ENCODE peak calls at places on chromosomes 2 and 18, in nine cellular contexts. One of them, this sample, is unnamed.
A peak's percentile ranks its signal among the peaks of the same experiment; 100 is the strongest.

GRCh38 chr18:60929966-60930365 is 403.3 kb upstream of the CDH20 start:
- DNase-seq in pancreas: no peak
- DNase-seq in CD8-positive, alpha-beta T cell: no peak
- DNase-seq in fibroblast of villous mesenchyme: no peak
- DNase-seq in lower lobe of right lung: no peak
- DNase-seq in thoracic aorta: no peak
- DNase-seq in cardiac fibroblast: no peak
- DNase-seq in A549: no peak
- DNase-seq in AG04449: no peak
- DNase-seq in this sample: no peak

GRCh38 chr18:2948038-2948437 is 64.9 kb downstream of the LPIN2 start:
- DNase-seq in pancreas: peak; percentile 53
- DNase-seq in CD8-positive, alpha-beta T cell: no peak
- DNase-seq in fibroblast of villous mesenchyme: peak; percentile 76
- DNase-seq in lower lobe of right lung: no peak
- DNase-seq in thoracic aorta: no peak
- DNase-seq in cardiac fibroblast: peak; percentile 86
- DNase-seq in A549: peak; percentile 54
- DNase-seq in AG04449: peak; percentile 16
- DNase-seq in this sample: no peak

GRCh38 chr2:177106212-177106611 is 106.4 kb upstream of the HNRNPA3 start:
- DNase-seq in pancreas: no peak
- DNase-seq in CD8-positive, alpha-beta T cell: no peak
- DNase-seq in fibroblast of villous mesenchyme: no peak
- DNase-seq in lower lobe of right lung: no peak
- DNase-seq in thoracic aorta: no peak
- DNase-seq in cardiac fibroblast: no peak
- DNase-seq in A549: peak; percentile 24
- DNase-seq in AG04449: no peak
- DNase-seq in this sample: no peak

GRCh38 chr18:10239138-10239537 is 215.3 kb upstream of the APCDD1 start:
- DNase-seq in pancreas: peak; percentile 44
- DNase-seq in CD8-positive, alpha-beta T cell: no peak
- DNase-seq in fibroblast of villous mesenchyme: peak; percentile 81
- DNase-seq in lower lobe of right lung: peak; percentile 79
- DNase-seq in thoracic aorta: no peak
- DNase-seq in cardiac fibroblast: peak; percentile 86
- DNase-seq in A549: no peak
- DNase-seq in AG04449: no peak
- DNase-seq in this sample: peak; percentile 85

GRCh38 chr2:240566203-240567136 is 1.8 kb upstream of the RNPEPL1 start:
- DNase-seq in pancreas: peak; percentile 96
- DNase-seq in CD8-positive, alpha-beta T cell: peak; percentile 94
- DNase-seq in fibroblast of villous mesenchyme: peak; percentile 91
- DNase-seq in lower lobe of right lung: peak; percentile 98
- DNase-seq in thoracic aorta: peak; percentile 74
- DNase-seq in cardiac fibroblast: peak; percentile 89
- DNase-seq in A549: peak; percentile 91
- DNase-seq in AG04449: no peak
- DNase-seq in this sample: peak; percentile 98

GRCh38 chr2:98515571-98515927 is 70.9 kb downstream of the INPP4A start:
- DNase-seq in pancreas: no peak
- DNase-seq in CD8-positive, alpha-beta T cell: no peak
- DNase-seq in fibroblast of villous mesenchyme: no peak
- DNase-seq in lower lobe of right lung: no peak
- DNase-seq in thoracic aorta: no peak
- DNase-seq in cardiac fibroblast: no peak
- DNase-seq in A549: no peak
- DNase-seq in AG04449: no peak
- DNase-seq in this sample: peak; percentile 57

GRCh38 chr2:219662566-219662965 is 35.1 kb downstream of the SLC4A3 start:
- DNase-seq in pancreas: no peak
- DNase-seq in CD8-positive, alpha-beta T cell: no peak
- DNase-seq in fibroblast of villous mesenchyme: no peak
- DNase-seq in lower lobe of right lung: no peak
- DNase-seq in thoracic aorta: no peak
- DNase-seq in cardiac fibroblast: no peak
- DNase-seq in A549: no peak
- DNase-seq in AG04449: no peak
- DNase-seq in this sample: no peak

GRCh38 chr18:23250893-23251656 is 115.8 kb downstream of the CABLES1 start:
- DNase-seq in pancreas: no peak
- DNase-seq in CD8-positive, alpha-beta T cell: no peak
- DNase-seq in fibroblast of villous mesenchyme: peak; percentile 64
- DNase-seq in lower lobe of right lung: peak; percentile 81
- DNase-seq in thoracic aorta: peak; percentile 38
- DNase-seq in cardiac fibroblast: peak; percentile 86
- DNase-seq in A549: no peak
- DNase-seq in AG04449: no peak
- DNase-seq in this sample: no peak

GRCh38 chr2:60706021-60706420 is 50.0 kb upstream of the PAPOLG start:
- DNase-seq in pancreas: no peak
- DNase-seq in CD8-positive, alpha-beta T cell: no peak
- DNase-seq in fibroblast of villous mesenchyme: no peak
- DNase-seq in lower lobe of right lung: no peak
- DNase-seq in thoracic aorta: no peak
- DNase-seq in cardiac fibroblast: no peak
- DNase-seq in A549: no peak
- DNase-seq in AG04449: no peak
- DNase-seq in this sample: no peak

GRCh38 chr2:186460465-186460864 is 25.6 kb upstream of the ZC3H15 start:
- DNase-seq in pancreas: no peak
- DNase-seq in CD8-positive, alpha-beta T cell: no peak
- DNase-seq in fibroblast of villous mesenchyme: peak; percentile 4
- DNase-seq in lower lobe of right lung: no peak
- DNase-seq in thoracic aorta: no peak
- DNase-seq in cardiac fibroblast: peak; percentile 35
- DNase-seq in A549: peak; percentile 26
- DNase-seq in AG04449: no peak
- DNase-seq in this sample: no peak

GRCh38 chr2:73987948-73988700 is 3.4 kb downstream of the TET3 start:
- DNase-seq in pancreas: no peak
- DNase-seq in CD8-positive, alpha-beta T cell: no peak
- DNase-seq in fibroblast of villous mesenchyme: no peak
- DNase-seq in lower lobe of right lung: peak; percentile 62
- DNase-seq in thoracic aorta: no peak
- DNase-seq in cardiac fibroblast: peak; percentile 40
- DNase-seq in A549: no peak
- DNase-seq in AG04449: no peak
- DNase-seq in this sample: no peak
- H3K4me3 ChIP-seq in pancreas: no peak overlapping the region
- H3K4me3 ChIP-seq in CD8-positive, alpha-beta T cell: peak overlapping the region; percentile 65
- H3K4me3 ChIP-seq in fibroblast of villous mesenchyme: peak overlapping the region; percentile 23
- H3K4me3 ChIP-seq in lower lobe of right lung: peak overlapping the region; percentile 68
- H3K4me3 ChIP-seq in thoracic aorta: peak overlapping the region; percentile 70
- H3K4me3 ChIP-seq in cardiac fibroblast: no peak overlapping the region
- H3K4me3 ChIP-seq in A549: no peak overlapping the region
- H3K4me3 ChIP-seq in AG04449: peak overlapping the region; percentile 20
- H3K4me3 ChIP-seq in this sample: peak overlapping the region; percentile 73

DNA sequence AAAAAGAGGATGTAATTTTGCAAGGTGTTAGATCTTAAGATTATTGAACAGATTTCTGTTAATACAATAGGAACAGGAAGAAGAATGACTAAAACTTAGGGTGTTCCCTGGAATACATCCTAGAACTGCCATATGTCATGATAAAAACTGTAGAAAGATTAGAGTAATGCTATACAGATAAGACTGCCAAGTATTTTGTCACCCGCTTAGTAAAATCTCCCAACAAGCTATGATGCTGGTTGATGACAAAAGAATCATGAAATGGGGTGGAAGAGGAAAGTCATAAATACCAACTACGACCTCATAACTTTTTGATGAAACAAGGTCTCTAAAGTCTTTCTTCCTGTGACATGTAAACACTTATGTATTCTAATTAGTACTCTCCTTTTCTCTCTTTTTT is 163.6 kb upstream of the COL3A1 start:
- DNase-seq in pancreas: no peak
- DNase-seq in CD8-positive, alpha-beta T cell: no peak
- DNase-seq in fibroblast of villous mesenchyme: peak; percentile 77
- DNase-seq in lower lobe of right lung: no peak
- DNase-seq in thoracic aorta: no peak
- DNase-seq in cardiac fibroblast: peak; percentile 76
- DNase-seq in A549: no peak
- DNase-seq in AG04449: no peak
- DNase-seq in this sample: no peak
- H3K4me3 ChIP-seq in pancreas: no peak overlapping the region
- H3K4me3 ChIP-seq in CD8-positive, alpha-beta T cell: no peak overlapping the region
- H3K4me3 ChIP-seq in fibroblast of villous mesenchyme: no peak overlapping the region
- H3K4me3 ChIP-seq in lower lobe of right lung: no peak overlapping the region
- H3K4me3 ChIP-seq in thoracic aorta: no peak overlapping the region
- H3K4me3 ChIP-seq in cardiac fibroblast: no peak overlapping the region
- H3K4me3 ChIP-seq in A549: no peak overlapping the region
- H3K4me3 ChIP-seq in AG04449: no peak overlapping the region
- H3K4me3 ChIP-seq in this sample: no peak overlapping the region

GRCh38 chr2:144511222-144511855 is 8.6 kb downstream of the ZEB2 start:
- DNase-seq in pancreas: no peak
- DNase-seq in CD8-positive, alpha-beta T cell: no peak
- DNase-seq in fibroblast of villous mesenchyme: peak; percentile 42
- DNase-seq in lower lobe of right lung: no peak
- DNase-seq in thoracic aorta: no peak
- DNase-seq in cardiac fibroblast: no peak
- DNase-seq in A549: no peak
- DNase-seq in AG04449: no peak
- DNase-seq in this sample: no peak
- H3K4me3 ChIP-seq in pancreas: no peak overlapping the region
- H3K4me3 ChIP-seq in CD8-positive, alpha-beta T cell: peak overlapping the region; percentile 21
- H3K4me3 ChIP-seq in fibroblast of villous mesenchyme: peak overlapping the region; percentile 24
- H3K4me3 ChIP-seq in lower lobe of right lung: peak overlapping the region; percentile 70
- H3K4me3 ChIP-seq in thoracic aorta: peak overlapping the region; percentile 93
- H3K4me3 ChIP-seq in cardiac fibroblast: peak overlapping the region; percentile 29
- H3K4me3 ChIP-seq in A549: no peak overlapping the region
- H3K4me3 ChIP-seq in AG04449: no peak overlapping the region
- H3K4me3 ChIP-seq in this sample: no peak overlapping the region

GRCh38 chr2:58081000-58081399 is 34.4 kb downstream of the VRK2 start:
- DNase-seq in pancreas: no peak
- DNase-seq in CD8-positive, alpha-beta T cell: no peak
- DNase-seq in fibroblast of villous mesenchyme: peak; percentile 37
- DNase-seq in lower lobe of right lung: no peak
- DNase-seq in thoracic aorta: no peak
- DNase-seq in cardiac fibroblast: no peak
- DNase-seq in A549: peak; percentile 36
- DNase-seq in AG04449: no peak
- DNase-seq in this sample: no peak
- H3K4me3 ChIP-seq in pancreas: no peak overlapping the region
- H3K4me3 ChIP-seq in CD8-positive, alpha-beta T cell: no peak overlapping the region
- H3K4me3 ChIP-seq in fibroblast of villous mesenchyme: no peak overlapping the region
- H3K4me3 ChIP-seq in lower lobe of right lung: no peak overlapping the region
- H3K4me3 ChIP-seq in thoracic aorta: no peak overlapping the region
- H3K4me3 ChIP-seq in cardiac fibroblast: no peak overlapping the region
- H3K4me3 ChIP-seq in A549: no peak overlapping the region
- H3K4me3 ChIP-seq in AG04449: no peak overlapping the region
- H3K4me3 ChIP-seq in this sample: no peak overlapping the region

DNA sequence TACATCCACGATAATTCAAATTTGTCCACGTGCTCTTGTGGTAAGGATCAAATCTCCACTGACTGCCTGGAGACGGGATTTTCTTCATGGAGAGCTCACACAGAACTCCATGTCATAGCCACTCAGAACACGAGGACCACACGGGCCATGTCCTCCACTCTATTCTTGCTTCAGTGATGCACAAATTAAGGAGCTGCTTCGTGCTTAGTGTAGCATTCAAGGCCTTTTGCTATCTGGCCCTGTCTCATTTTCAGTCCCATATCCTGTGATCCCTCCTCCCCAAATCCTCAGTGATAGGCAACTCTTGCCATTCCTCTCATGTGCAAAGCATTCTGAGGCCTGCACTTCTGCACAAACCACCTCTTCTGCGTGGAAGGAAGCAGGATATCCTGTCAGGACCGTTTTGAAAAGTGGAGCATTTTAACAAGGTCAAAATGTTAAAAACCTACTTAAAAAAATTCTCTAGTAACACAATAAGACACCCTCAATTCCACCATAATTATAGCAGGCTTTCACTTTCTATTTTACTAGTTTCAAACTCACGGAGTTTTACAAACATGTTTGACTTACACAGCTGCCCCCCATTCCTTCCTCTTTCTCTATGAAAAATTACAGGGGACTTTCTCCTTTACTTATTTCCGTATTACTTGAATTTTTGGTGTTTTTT is 35.2 kb downstream of the ST3GAL5 start:
- DNase-seq in pancreas: no peak
- DNase-seq in CD8-positive, alpha-beta T cell: no peak
- DNase-seq in fibroblast of villous mesenchyme: no peak
- DNase-seq in lower lobe of right lung: no peak
- DNase-seq in thoracic aorta: no peak
- DNase-seq in cardiac fibroblast: no peak
- DNase-seq in A549: no peak
- DNase-seq in AG04449: no peak
- DNase-seq in this sample: no peak
- H3K4me3 ChIP-seq in pancreas: no peak overlapping the region
- H3K4me3 ChIP-seq in CD8-positive, alpha-beta T cell: peak overlapping the region; percentile 48
- H3K4me3 ChIP-seq in fibroblast of villous mesenchyme: no peak overlapping the region
- H3K4me3 ChIP-seq in lower lobe of right lung: peak overlapping the region; percentile 20
- H3K4me3 ChIP-seq in thoracic aorta: peak overlapping the region; percentile 24
- H3K4me3 ChIP-seq in cardiac fibroblast: no peak overlapping the region
- H3K4me3 ChIP-seq in A549: no peak overlapping the region
- H3K4me3 ChIP-seq in AG04449: no peak overlapping the region
- H3K4me3 ChIP-seq in this sample: no peak overlapping the region

GRCh38 chr2:8586397-8587051 is 95.3 kb upstream of the ID2 start:
- DNase-seq in pancreas: no peak
- DNase-seq in CD8-positive, alpha-beta T cell: no peak
- DNase-seq in fibroblast of villous mesenchyme: no peak
- DNase-seq in lower lobe of right lung: no peak
- DNase-seq in thoracic aorta: no peak
- DNase-seq in cardiac fibroblast: no peak
- DNase-seq in A549: no peak
- DNase-seq in AG04449: no peak
- DNase-seq in this sample: no peak
- H3K4me3 ChIP-seq in pancreas: no peak overlapping the region
- H3K4me3 ChIP-seq in CD8-positive, alpha-beta T cell: no peak overlapping the region
- H3K4me3 ChIP-seq in fibroblast of villous mesenchyme: no peak overlapping the region
- H3K4me3 ChIP-seq in lower lobe of right lung: no peak overlapping the region
- H3K4me3 ChIP-seq in thoracic aorta: no peak overlapping the region
- H3K4me3 ChIP-seq in cardiac fibroblast: no peak overlapping the region
- H3K4me3 ChIP-seq in A549: no peak overlapping the region
- H3K4me3 ChIP-seq in AG04449: no peak overlapping the region
- H3K4me3 ChIP-seq in this sample: no peak overlapping the region

GRCh38 chr2:37013315-37013641 is 46.9 kb upstream of the STRN start:
- DNase-seq in pancreas: no peak
- DNase-seq in CD8-positive, alpha-beta T cell: no peak
- DNase-seq in fibroblast of villous mesenchyme: no peak
- DNase-seq in lower lobe of right lung: no peak
- DNase-seq in thoracic aorta: no peak
- DNase-seq in cardiac fibroblast: no peak
- DNase-seq in A549: no peak
- DNase-seq in AG04449: no peak
- DNase-seq in this sample: no peak
- H3K4me3 ChIP-seq in pancreas: no peak overlapping the region
- H3K4me3 ChIP-seq in CD8-positive, alpha-beta T cell: no peak overlapping the region
- H3K4me3 ChIP-seq in fibroblast of villous mesenchyme: no peak overlapping the region
- H3K4me3 ChIP-seq in lower lobe of right lung: no peak overlapping the region
- H3K4me3 ChIP-seq in thoracic aorta: no peak overlapping the region
- H3K4me3 ChIP-seq in cardiac fibroblast: no peak overlapping the region
- H3K4me3 ChIP-seq in A549: no peak overlapping the region
- H3K4me3 ChIP-seq in AG04449: no peak overlapping the region
- H3K4me3 ChIP-seq in this sample: no peak overlapping the region

GRCh38 chr2:49940616-49941015 is 786.3 kb upstream of the FSHR start:
- DNase-seq in pancreas: no peak
- DNase-seq in CD8-positive, alpha-beta T cell: no peak
- DNase-seq in fibroblast of villous mesenchyme: no peak
- DNase-seq in lower lobe of right lung: no peak
- DNase-seq in thoracic aorta: no peak
- DNase-seq in cardiac fibroblast: no peak
- DNase-seq in A549: no peak
- DNase-seq in AG04449: no peak
- DNase-seq in this sample: no peak
- H3K4me3 ChIP-seq in pancreas: no peak overlapping the region
- H3K4me3 ChIP-seq in CD8-positive, alpha-beta T cell: peak overlapping the region; percentile 25
- H3K4me3 ChIP-seq in fibroblast of villous mesenchyme: peak overlapping the region; percentile 7
- H3K4me3 ChIP-seq in lower lobe of right lung: peak overlapping the region; percentile 34
- H3K4me3 ChIP-seq in thoracic aorta: no peak overlapping the region
- H3K4me3 ChIP-seq in cardiac fibroblast: no peak overlapping the region
- H3K4me3 ChIP-seq in A549: peak overlapping the region; percentile 17
- H3K4me3 ChIP-seq in AG04449: no peak overlapping the region
- H3K4me3 ChIP-seq in this sample: no peak overlapping the region